ENCODE peak calls at places on chromosomes 7 and 10, in five cellular contexts. E is AML-193, G is HT1080, L is mesothelial cell of epicardium, J is GM12891. Y is an unnamed sample.

GRCh38 chr10:19845963-19846362 is 29.7 kb downstream of the PLXDC2 start:
- DNase-seq in E (no peak), G (no peak), L (no peak), J (no peak), Y (no peak)

GRCh38 chr10:67385089-67385488 is 310.9 kb downstream of the CTNNA3 start:
- DNase-seq in E (no peak), G (no peak), L (no peak), J (no peak), Y (no peak)

GRCh38 chr7:192701-193536 is 548 bp downstream of the FAM20C start:
- DNase-seq in E (no peak), G (no peak), L (no peak), J (no peak), Y (no peak)

GRCh38 chr7:88735920-88736319 is 23.6 kb upstream of the ZNF804B start:
- DNase-seq in E (no peak), G (no peak), L (no peak), J (no peak), Y (no peak)

GRCh38 chr10:24872049-24872789 is 80.2 kb downstream of the PRTFDC1 start:
- DNase-seq in E (no peak), G (no peak), L (no peak), J (no peak), Y (no peak)

GRCh38 chr10:133275683-133276092 is 980 bp downstream of the ADAM8 start:
- DNase-seq in E (no peak), G (no peak), L (no peak), J (no peak), Y (no peak)

GRCh38 chr7:150851497-150852370 is 583 bp upstream of the AOC1 start:
- DNase-seq in E (no peak), G (no peak), L (no peak), J (no peak), Y (no peak)

GRCh38 chr10:42941790-42942189 is 135.1 kb upstream of the RET start:
- DNase-seq in E (no peak), G (no peak), L (no peak), J (no peak), Y (no peak)

GRCh38 chr10:118569241-118569881 is 26.1 kb downstream of the PRLHR start:
- DNase-seq in E (no peak), G (peak), L (no peak), J (no peak), Y (no peak)

GRCh38 chr7:110397927-110398660 is 692.8 kb upstream of the LRRN3 start:
- DNase-seq in E (no peak), G (peak), L (no peak), J (no peak), Y (no peak)

GRCh38 chr7:156892821-156893706 is at the start of gene LMBR1:
- DNase-seq in E (peak), G (peak), L (peak), J (peak), Y (peak)

GRCh38 chr7:65216469-65216868 is 157.2 kb upstream of the ZNF92 start:
- DNase-seq in E (peak), G (no peak), L (peak), J (no peak), Y (no peak)

GRCh38 chr10:101063162-101063525 is 1.4 kb downstream of the KAZALD1 start:
- DNase-seq in E (no peak), G (no peak), L (no peak), J (no peak), Y (no peak)

GRCh38 chr10:129761981-129762956 is 201.8 kb downstream of the EBF3 start:
- DNase-seq in E (no peak), G (no peak), L (no peak), J (no peak), Y (no peak)

GRCh38 chr7:1446611-1447032 is 12.6 kb downstream of the MICALL2 start:
- DNase-seq in E (no peak), G (no peak), L (no peak), J (no peak), Y (no peak)

GRCh38 chr7:25619963-25620799 is 391.9 kb upstream of the NPVF start:
- DNase-seq in E (peak), G (no peak), L (no peak), J (no peak), Y (no peak)

GRCh38 chr10:96830511-96831199 is 1.4 kb upstream of the LCOR start:
- DNase-seq in E (peak), G (peak), L (no peak), J (peak), Y (no peak)

Y was measured in HS-27A.